ENCODE peak calls at places on chromosome 14, in seven cellular contexts. Y, B, N, U, P, K and L are unnamed samples.

GRCh38 chr14:46672128-46672527 is 20.5 kb upstream of the RPL10L start:
- DNase-seq in Y (no peak), B (no peak), N (no peak), U (no peak), P (no peak), K (no peak), L (no peak)

GRCh38 chr14:67487937-67488893 is at the start of gene TMEM229B:
- DNase-seq in Y (no peak), B (no peak), N (no peak), U (no peak), P (no peak), K (peak; percentile 90), L (no peak)

GRCh38 chr14:79809849-79810612 is 401.3 kb downstream of the DIO2 start:
- DNase-seq in Y (peak; percentile 25), B (no peak), N (peak; percentile 35), U (no peak), P (no peak), K (no peak), L (no peak)

GRCh38 chr14:25049559-25050493 is at the start of gene STXBP6:
- DNase-seq in Y (peak; percentile 55), B (peak; percentile 65), N (peak; percentile 42), U (no peak), P (no peak), K (peak; percentile 24), L (peak; percentile 48)

GRCh38 chr14:51219473-51220448 is 20.3 kb upstream of the TMX1 start:
- DNase-seq in Y (peak; percentile 66), B (no peak), N (peak; percentile 61), U (no peak), P (no peak), K (no peak), L (peak; percentile 75)

GRCh38 chr14:101598571-101599233 is 37.4 kb downstream of the DIO3 start:
- DNase-seq in Y (no peak), B (no peak), N (no peak), U (no peak), P (no peak), K (no peak), L (no peak)

GRCh38 chr14:81946808-81947798 is 413.4 kb upstream of the SEL1L start:
- DNase-seq in Y (peak; percentile 52), B (no peak), N (no peak), U (no peak), P (no peak), K (no peak), L (no peak)

GRCh38 chr14:83556065-83556464 is 1973.9 kb upstream of the FLRT2 start:
- DNase-seq in Y (peak; percentile 13), B (no peak), N (peak; percentile 22), U (no peak), P (no peak), K (no peak), L (peak; percentile 12)

GRCh38 chr14:105711841-105712460 is 185.6 kb downstream of the TMEM121 start:
- DNase-seq in Y (no peak), B (no peak), N (no peak), U (no peak), P (no peak), K (no peak), L (no peak)

GRCh38 chr14:64035143-64035542 is 182.3 kb downstream of the SYNE2 start:
- DNase-seq in Y (peak; percentile 18), B (no peak), N (peak; percentile 18), U (no peak), P (peak; percentile 12), K (no peak), L (peak; percentile 19)

GRCh38 chr14:74963705-74964271 is 8.4 kb upstream of the PGF start:
- DNase-seq in Y (peak; percentile 70), B (no peak), N (peak; percentile 62), U (no peak), P (no peak), K (no peak), L (peak; percentile 39)

GRCh38 chr14:58821421-58821820 is 183.7 kb downstream of the DACT1 start:
- DNase-seq in Y (no peak), B (no peak), N (no peak), U (peak; percentile 8), P (no peak), K (no peak), L (no peak)

GRCh38 chr14:97180304-97181200 is 383.4 kb downstream of the VRK1 start:
- DNase-seq in Y (peak; percentile 4), B (no peak), N (peak; percentile 77), U (peak; percentile 88), P (no peak), K (no peak), L (no peak)

GRCh38 chr14:75877292-75877691 is 104.5 kb downstream of the TGFB3 start:
- DNase-seq in Y (peak; percentile 91), B (no peak), N (peak; percentile 99), U (no peak), P (peak; percentile 84), K (no peak), L (peak; percentile 99)

GRCh38 chr14:70748422-70748821 is 60.9 kb downstream of the MAP3K9 start:
- DNase-seq in Y (no peak), B (no peak), N (no peak), U (no peak), P (no peak), K (no peak), L (peak; percentile 4)

GRCh38 chr14:34098045-34098984 is 147.4 kb upstream of the EGLN3 start:
- DNase-seq in Y (peak; percentile 71), B (no peak), N (peak; percentile 69), U (peak; percentile 46), P (no peak), K (no peak), L (peak; percentile 70)

GRCh38 chr14:60166144-60166543 is 946 bp upstream of the DHRS7 start:
- DNase-seq in Y (no peak), B (no peak), N (no peak), U (no peak), P (no peak), K (no peak), L (no peak)

GRCh38 chr14:60164717-60165546 is at the start of gene DHRS7:
- DNase-seq in Y (peak; percentile 80), B (peak; percentile 90), N (peak; percentile 68), U (peak; percentile 51), P (no peak), K (peak; percentile 89), L (peak; percentile 70)

GRCh38 chr14:60164404-60164716 is 838 bp downstream of the DHRS7 start:
- DNase-seq in Y (no peak), B (no peak), N (no peak), U (no peak), P (no peak), K (no peak), L (peak; percentile 64)

GRCh38 chr14:60163741-60164140 is 1.5 kb downstream of the DHRS7 start:
- DNase-seq in Y (no peak), B (no peak), N (no peak), U (no peak), P (no peak), K (no peak), L (no peak)

DNA sequence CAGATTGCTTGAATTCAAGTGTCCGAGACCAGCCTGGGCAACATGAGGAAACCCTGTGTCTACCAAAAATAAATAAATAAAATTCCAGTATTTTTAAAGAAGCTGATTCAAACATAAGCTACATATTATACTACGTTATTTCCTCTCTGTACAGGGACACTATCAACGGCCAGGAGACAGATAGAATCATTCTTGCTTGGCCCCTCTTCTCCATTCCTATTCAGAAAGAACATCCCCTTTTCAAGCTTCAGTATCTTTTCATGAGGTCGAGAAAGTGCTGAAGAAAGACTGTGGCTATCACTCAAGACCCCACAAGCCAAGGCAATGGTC is 314 bp upstream of the DHRS7 start:
- DNase-seq in Y (no peak), B (no peak), N (no peak), U (no peak), P (no peak), K (no peak), L (no peak)
- TF ChIP-seq CTCF in Y (no peak), B (peak; percentile 18), N (no peak), U (no peak), P (no peak), K (peak; percentile 41), L (no peak)

GRCh38 chr14:54349713-54350112 is 47.1 kb upstream of the CDKN3 start:
- DNase-seq in Y (no peak), B (no peak), N (no peak), U (no peak), P (no peak), K (no peak), L (no peak)
- H3K4me3 ChIP-seq in Y (no peak overlapping the region), B (no peak overlapping the region), N (no peak overlapping the region), U (no peak overlapping the region), P (no peak overlapping the region), K (no peak overlapping the region), L (peak overlapping the region; percentile 57)

GRCh38 chr14:30657050-30657449 is 34.9 kb downstream of the SCFD1 start:
- DNase-seq in Y (peak; percentile 82), B (no peak), N (no peak), U (no peak), P (no peak), K (no peak), L (peak; percentile 20)

GRCh38 chr14:30655658-30656057 is 33.5 kb downstream of the SCFD1 start:
- DNase-seq in Y (no peak), B (no peak), N (no peak), U (no peak), P (no peak), K (no peak), L (no peak)

GRCh38 chr14:30656190-30656632 is 34.1 kb downstream of the SCFD1 start:
- DNase-seq in Y (peak; percentile 47), B (no peak), N (peak; percentile 63), U (peak; percentile 15), P (no peak), K (no peak), L (peak; percentile 38)

GRCh38 chr14:30658645-30659044 is 36.5 kb downstream of the SCFD1 start:
- DNase-seq in Y (no peak), B (no peak), N (no peak), U (no peak), P (no peak), K (no peak), L (no peak)

GRCh38 chr14:30657606-30658163 is 35.6 kb downstream of the SCFD1 start:
- DNase-seq in Y (peak; percentile 44), B (no peak), N (peak; percentile 14), U (no peak), P (no peak), K (no peak), L (peak; percentile 21)
- TF ChIP-seq CTCF in Y (peak; percentile 36), B (peak; percentile 13), N (peak; percentile 25), U (peak; percentile 24), P (no peak), K (peak; percentile 17), L (peak; percentile 46)

DNA sequence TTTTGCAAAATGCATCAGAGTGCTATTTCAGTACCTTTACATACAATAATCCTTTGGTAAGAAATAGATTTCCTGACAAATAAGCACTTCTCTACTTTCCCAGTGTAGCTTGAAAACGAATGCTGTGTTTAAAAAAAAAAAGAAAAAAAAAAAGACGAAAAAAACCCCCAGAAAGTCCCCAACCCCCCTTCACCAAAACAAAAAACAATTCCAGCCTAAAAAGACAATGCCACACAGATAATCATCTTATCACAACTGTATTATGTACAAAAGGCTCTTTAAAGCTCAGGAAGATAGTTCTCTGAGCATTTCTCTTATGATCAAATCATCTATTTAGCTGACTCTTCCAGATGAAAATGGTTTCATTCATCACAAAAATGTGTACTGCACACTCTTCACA is 1.6 kb downstream of the FERMT2 start:
- DNase-seq in Y (no peak), B (no peak), N (no peak), U (no peak), P (no peak), K (no peak), L (no peak)
- H3K4me3 ChIP-seq in Y (peak overlapping the region; percentile 99), B (peak overlapping the region; percentile 100), N (peak overlapping the region; percentile 97), U (peak overlapping the region; percentile 92), P (peak overlapping the region; percentile 99), K (peak overlapping the region; percentile 86), L (peak overlapping the region; percentile 99)